ENCODE peak calls at places on chromosomes 6 and 20, in four cellular contexts. Y, D, U and V are unnamed samples.

GRCh38 chr6:143059616-143060353 is 904 bp upstream of the AIG1 start:
- DNase-seq in Y (no peak), U (peak), D (peak), V (no peak)

GRCh38 chr6:5763871-5764270 is 242.9 kb downstream of the NRN1 start:
- DNase-seq in Y (no peak), U (peak), D (no peak), V (no peak)

GRCh38 chr6:13480631-13481501 is 6.5 kb downstream of the GFOD1 start:
- DNase-seq in U (no peak), Y (no peak), D (no peak), V (no peak)

GRCh38 chr20:48631114-48632016 is 196.4 kb downstream of the PREX1 start:
- DNase-seq in U (peak), Y (no peak), D (no peak), V (no peak)

GRCh38 chr6:31791324-31792089 is 4.0 kb downstream of the VARS1 start:
- DNase-seq in D (peak), U (peak), Y (no peak), V (no peak)

GRCh38 chr20:48456361-48457184 is 371.2 kb downstream of the PREX1 start:
- DNase-seq in D (no peak), Y (no peak), U (no peak), V (peak)

GRCh38 chr6:72286911-72287311 is 335.0 kb upstream of the KCNQ5 start:
- DNase-seq in D (no peak), U (peak), Y (no peak), V (no peak)

GRCh38 chr6:116580198-116580597 is 8.9 kb downstream of the RWDD1 start:
- DNase-seq in U (peak), Y (no peak), D (no peak), V (no peak)

GRCh38 chr6:25694366-25694765 is 42.4 kb downstream of the SCGN start:
- DNase-seq in D (no peak), U (no peak), Y (no peak), V (no peak)

GRCh38 chr6:43951063-43951755 is 176.0 kb downstream of the MRPL14 start:
- DNase-seq in D (peak), Y (peak), U (peak), V (peak)

GRCh38 chr20:59676126-59676876 is 72.0 kb downstream of the PHACTR3 start:
- DNase-seq in Y (no peak), D (no peak), U (no peak), V (no peak)

GRCh38 chr6:116511424-116512131 is at the start of gene CALHM5:
- DNase-seq in D (peak), U (peak), Y (peak), V (no peak)

GRCh38 chr6:1604991-1605821 is 4.5 kb upstream of the FOXC1 start:
- DNase-seq in Y (no peak), D (no peak), U (no peak), V (no peak)

GRCh38 chr20:12287575-12287974 is 369.9 kb downstream of the BTBD3 start:
- DNase-seq in U (no peak), D (peak), Y (no peak), V (no peak)

GRCh38 chr20:25336561-25337422 is 53.8 kb downstream of the ABHD12 start:
- DNase-seq in U (peak), Y (no peak), D (peak), V (no peak)
- TF ChIP-seq CTCF in U (peak), Y (peak), D (peak), V (no peak)

DNA sequence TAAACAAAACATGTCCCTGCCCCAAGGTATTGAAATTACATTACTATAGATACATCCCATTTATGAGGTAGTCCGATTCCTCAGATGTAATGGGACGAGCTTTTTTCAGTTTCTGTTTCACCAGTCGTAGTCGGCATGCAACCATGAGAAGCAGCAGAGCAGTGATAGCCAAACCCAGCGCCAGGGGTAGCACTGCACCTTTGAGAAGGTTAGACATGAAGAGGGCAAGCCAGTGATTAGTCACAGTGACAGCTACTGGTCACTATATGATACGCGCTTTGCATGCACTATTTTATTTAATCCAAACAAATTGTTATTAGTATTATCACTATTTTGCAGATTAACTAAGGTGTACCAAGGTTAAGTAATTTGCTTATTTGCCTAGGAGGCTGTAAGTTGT is 43.7 kb downstream of the LRP11 start:
- DNase-seq in D (no peak), Y (no peak), U (no peak), V (no peak)
- TF ChIP-seq CTCF in D (no peak), Y (peak), U (no peak), V (no peak)

DNA sequence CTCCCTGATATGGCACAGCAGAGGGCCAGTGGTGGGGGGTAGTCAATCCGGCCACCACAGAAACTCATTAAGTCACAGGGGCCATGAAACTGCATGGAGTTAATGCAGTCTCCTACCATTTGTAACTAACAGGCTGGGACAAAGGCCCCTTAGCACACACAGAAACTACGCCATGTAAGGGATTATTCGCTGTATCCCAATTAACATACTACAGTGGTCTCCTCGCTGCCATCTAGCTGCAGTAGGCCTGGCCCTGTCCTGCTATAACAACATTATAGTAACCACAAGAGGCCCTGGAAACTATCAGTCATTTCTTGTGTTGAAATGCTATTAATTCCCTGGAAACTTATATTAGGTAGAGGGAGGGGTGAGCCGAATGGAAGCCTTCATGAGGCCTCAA is 72.3 kb upstream of the CCN2 start:
- DNase-seq in U (no peak), Y (no peak), D (no peak), V (no peak)
- TF ChIP-seq CTCF in U (peak), Y (no peak), D (no peak), V (no peak)

GRCh38 chr20:62407221-62407992 is at the start of gene CABLES2:
- DNase-seq in Y (peak), U (peak), D (peak), V (peak)
- TF ChIP-seq CTCF in Y (peak), U (no peak), D (no peak), V (no peak)

GRCh38 chr20:3129094-3129493 is 30.6 kb downstream of the FASTKD5 start:
- DNase-seq in Y (no peak), D (no peak), U (no peak), V (no peak)

GRCh38 chr20:3133156-3133555 is 26.5 kb downstream of the FASTKD5 start:
- DNase-seq in U (no peak), Y (no peak), D (no peak), V (no peak)

GRCh38 chr20:3126527-3126859 is 33.2 kb downstream of the FASTKD5 start:
- DNase-seq in D (no peak), Y (no peak), U (no peak), V (no peak)

GRCh38 chr20:3130051-3130600 is 29.5 kb downstream of the FASTKD5 start:
- DNase-seq in D (no peak), Y (no peak), U (no peak), V (no peak)

GRCh38 chr20:3128585-3128984 is 31.1 kb downstream of the FASTKD5 start:
- DNase-seq in U (no peak), D (no peak), Y (no peak), V (no peak)
- TF ChIP-seq CTCF in U (no peak), D (no peak), Y (no peak), V (no peak)

GRCh38 chr6:108560463-108561308 is at the start of gene FOXO3:
- DNase-seq in U (peak), D (peak), Y (peak), V (peak)
- TF ChIP-seq CTCF in U (no peak), D (peak), Y (no peak), V (no peak)

DNA sequence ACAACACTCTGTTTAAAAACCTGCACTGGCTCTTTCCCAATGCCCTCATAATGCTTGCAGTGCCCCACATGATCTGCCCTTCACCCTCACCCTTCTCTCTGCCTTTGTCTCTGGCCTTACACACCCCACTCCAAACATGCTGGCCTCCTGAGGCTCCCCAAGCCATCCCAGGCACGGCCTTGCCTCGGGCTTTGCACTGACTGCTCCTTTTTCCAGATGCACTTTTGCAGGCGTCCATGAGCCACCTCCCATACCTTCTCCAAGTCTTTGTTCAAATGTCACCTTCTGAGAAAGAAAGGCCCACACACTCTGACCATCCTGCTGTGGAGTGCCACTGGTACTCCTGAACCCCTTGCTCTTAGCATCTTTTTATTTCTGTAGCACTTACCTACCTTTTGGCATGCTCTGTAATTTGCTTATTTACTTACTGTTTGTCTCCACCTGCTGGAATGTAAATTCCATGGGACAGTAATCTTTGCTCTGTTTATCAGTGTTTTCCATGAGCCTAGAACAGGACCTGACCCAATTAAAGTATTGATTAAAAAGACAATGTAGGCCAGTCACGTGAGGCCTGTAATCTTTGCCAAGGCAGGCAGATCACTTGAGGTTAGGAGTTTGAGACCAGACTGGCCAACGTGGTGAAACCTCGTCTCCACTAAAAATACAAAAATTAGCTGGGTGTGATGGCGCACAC is 30.7 kb downstream of the GFRA4 start:
- DNase-seq in Y (no peak), D (no peak), U (no peak), V (no peak)
- TF ChIP-seq CTCF in Y (no peak), D (peak), U (peak), V (no peak)

DNA sequence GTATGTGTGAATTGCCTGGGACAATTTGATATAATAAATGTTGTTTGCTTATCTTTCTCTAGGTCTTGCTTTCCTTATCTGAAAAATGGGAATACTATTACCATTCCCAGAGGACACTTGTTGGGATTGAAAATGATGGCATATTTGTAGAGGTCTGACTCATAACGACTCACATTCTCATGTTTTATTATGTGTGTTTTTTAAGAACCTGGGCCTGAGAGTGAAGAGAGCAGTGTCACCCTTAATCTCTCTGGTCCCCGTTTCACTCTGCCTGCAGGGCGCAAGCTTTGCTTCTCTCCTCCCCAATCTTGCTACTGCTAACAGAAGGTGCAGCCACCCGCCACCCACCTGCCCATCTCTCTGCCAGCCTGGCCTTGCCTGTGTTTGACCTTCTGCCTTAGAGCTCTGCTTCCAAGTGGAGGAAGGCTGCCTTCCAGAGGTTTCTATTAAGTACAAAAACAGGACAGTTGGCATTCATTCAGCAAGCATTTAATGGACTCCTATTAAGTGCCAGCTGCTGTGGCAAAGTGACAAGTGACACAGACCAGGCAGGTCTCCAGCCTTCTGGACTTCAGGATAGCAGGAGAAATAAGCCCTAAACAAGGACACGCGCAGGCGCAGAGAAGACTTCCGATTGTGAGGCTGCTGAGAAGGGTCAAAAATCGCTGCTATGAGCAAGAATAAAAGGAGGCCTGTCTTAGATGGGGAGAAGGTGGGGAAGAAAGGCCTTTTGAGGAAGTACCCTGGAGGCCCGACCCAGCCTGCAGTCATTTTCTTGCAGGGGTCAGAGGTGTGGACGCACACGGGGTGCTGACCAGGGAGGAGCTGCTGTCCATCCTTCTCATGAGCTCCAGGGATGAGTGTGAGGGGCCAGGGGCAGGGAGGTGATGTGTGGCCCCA is 112.5 kb downstream of the JPH2 start:
- DNase-seq in U (peak), Y (peak), D (no peak), V (no peak)
- TF ChIP-seq CTCF in U (no peak), Y (no peak), D (no peak), V (no peak)